ENCODE peak calls at places on chromosomes 5 and 9, in seven cellular contexts. Y is transverse colon, R is upper lobe of left lung, X is GM12878, V is A549, Q is stomach, L is ovary. N is an unnamed sample. For H3K9me3, the result is how much of the 10 kb centered on the place peaks cover.

GRCh38 chr9:272251-273213 is 57.9 kb downstream of the DOCK8 start:
- DNase-seq in Q (peak), Y (peak), L (no peak), V (no peak), R (peak), X (peak), N (peak)

GRCh38 chr9:35756743-35757526 is 2.9 kb upstream of the MSMP start:
- DNase-seq in R (peak), L (peak), X (no peak), Q (peak), Y (peak), V (peak), N (no peak)

GRCh38 chr5:124883686-124884085 is 137.2 kb upstream of the ZNF608 start:
- DNase-seq in L (no peak), Y (no peak), X (no peak), Q (no peak), V (no peak), R (no peak), N (no peak)

GRCh38 chr5:108461628-108462367 is 79.9 kb upstream of the FBXL17 start:
- DNase-seq in Q (no peak), L (no peak), Y (no peak), R (no peak), X (no peak), V (no peak), N (no peak)

GRCh38 chr5:81708889-81709288 is 42.0 kb downstream of the SSBP2 start:
- DNase-seq in Q (no peak), R (no peak), L (no peak), Y (no peak), X (no peak), V (no peak), N (no peak)

GRCh38 chr5:55520117-55520829 is 14.5 kb downstream of the PLPP1 start:
- DNase-seq in L (no peak), V (no peak), Q (no peak), X (no peak), R (no peak), Y (no peak), N (no peak)

GRCh38 chr5:1419476-1420210 is 25.6 kb downstream of the SLC6A3 start:
- DNase-seq in X (no peak), Y (no peak), Q (no peak), L (no peak), V (no peak), R (no peak), N (no peak)

GRCh38 chr9:69945671-69946141 is 97.9 kb upstream of the MAMDC2 start:
- DNase-seq in V (peak), Q (peak), R (peak), Y (peak), X (no peak), L (no peak), N (peak)

GRCh38 chr9:109699019-109699418 is 81.0 kb upstream of the PALM2AKAP2 start:
- DNase-seq in Q (no peak), R (no peak), V (no peak), X (no peak), Y (no peak), L (no peak), N (no peak)

GRCh38 chr5:40685191-40685590 is 5.5 kb downstream of the PTGER4 start:
- DNase-seq in Y (no peak), V (no peak), L (no peak), Q (no peak), X (no peak), R (no peak), N (no peak)

GRCh38 chr9:137305060-137305787 is 3.2 kb upstream of the NRARP start:
- DNase-seq in R (peak), L (peak), Q (peak), Y (peak), X (no peak), V (peak), N (no peak)

GRCh38 chr9:85610074-85610855 is 131.5 kb downstream of the AGTPBP1 start:
- DNase-seq in V (peak), R (no peak), Q (no peak), X (peak), Y (no peak), L (no peak), N (no peak)

GRCh38 chr5:140423609-140424008 is 22.0 kb downstream of the ANKHD1 start:
- DNase-seq in R (no peak), V (no peak), Y (no peak), Q (no peak), L (no peak), X (no peak), N (no peak)

GRCh38 chr5:134905246-134905996 is 490 bp downstream of the PCBD2 start:
- DNase-seq in L (peak), Y (peak), Q (peak), V (peak), X (peak), R (peak), N (peak)

GRCh38 chr9:96139592-96140251 is 162.3 kb downstream of the HSD17B3 start:
- DNase-seq in V (peak), L (peak), Y (peak), R (peak), X (no peak), Q (peak), N (peak)

GRCh38 chr5:119470105-119470763 is 17.9 kb downstream of the HSD17B4 start:
- DNase-seq in X (peak), R (no peak), V (no peak), L (no peak), Y (no peak), Q (no peak), N (no peak)

GRCh38 chr5:34008721-34009120 is 871 bp upstream of the AMACR start:
- DNase-seq in R (no peak), X (no peak), Y (no peak), Q (no peak), L (no peak), V (no peak), N (no peak)

GRCh38 chr9:134659688-134660131 is 18.1 kb downstream of the COL5A1 start:
- DNase-seq in Y (no peak), V (no peak), Q (no peak), L (peak), R (no peak), X (no peak), N (no peak)

GRCh38 chr5:56356121-56356875 is 123.2 kb upstream of the ANKRD55 start:
- DNase-seq in Q (no peak), V (no peak), X (no peak), Y (no peak), L (no peak), R (no peak), N (no peak)

GRCh38 chr5:82351754-82352145 is 73.6 kb upstream of the RPS23 start:
- DNase-seq in L (no peak), Y (no peak), V (peak), X (no peak), R (no peak), Q (no peak), N (no peak)

GRCh38 chr9:136394312-136395305 is 5.4 kb downstream of the SNAPC4 start:
- DNase-seq in L (no peak), X (no peak), R (no peak), Q (no peak), V (no peak), Y (no peak), N (no peak)

GRCh38 chr9:77447646-77448045 is 200.5 kb downstream of the GNA14 start:
- DNase-seq in L (no peak), R (no peak), Y (no peak), V (no peak), Q (no peak), X (no peak), N (no peak)

GRCh38 chr5:65989115-65989514 is 62.7 kb downstream of the ERBIN start:
- DNase-seq in X (no peak), Y (no peak), L (no peak), R (no peak), Q (no peak), V (no peak), N (no peak)

GRCh38 chr9:103183569-103184191 is 188.5 kb downstream of the CYLC2 start:
- DNase-seq in Y (no peak), X (no peak), V (peak), L (peak), Q (no peak), R (no peak), N (peak)

GRCh38 chr5:74546796-74547195 is 93.7 kb downstream of the ENC1 start:
- DNase-seq in V (no peak), R (no peak), Y (no peak), X (no peak), L (no peak), Q (no peak), N (no peak)

GRCh38 chr9:121233906-121234901 is 32.5 kb upstream of the RAB14 start:
- DNase-seq in Q (no peak), Y (no peak), R (peak), X (no peak), V (no peak), L (no peak), N (no peak)

GRCh38 chr9:103977163-103977562 is 116.9 kb upstream of the SMC2 start:
- DNase-seq in X (no peak), Q (no peak), R (no peak), L (no peak), V (no peak), Y (no peak), N (no peak)

GRCh38 chr9:120886490-120886967 is 9.5 kb upstream of the PHF19 start:
- DNase-seq in X (no peak), V (no peak), Q (no peak), L (no peak), Y (no peak), R (no peak), N (peak)

GRCh38 chr5:66779535-66779934 is 183.3 kb downstream of the MAST4 start:
- DNase-seq in L (no peak), Y (no peak), R (no peak), Q (no peak), V (no peak), X (no peak), N (no peak)

GRCh38 chr9:78685471-78685870 is 388.5 kb downstream of the PSAT1 start:
- DNase-seq in X (no peak), Y (no peak), L (no peak), Q (no peak), R (no peak), V (no peak), N (no peak)

GRCh38 chr5:17089690-17090089 is 127.7 kb upstream of the BASP1 start:
- DNase-seq in Q (no peak), R (no peak), X (no peak), L (no peak), Y (no peak), V (no peak), N (no peak)

GRCh38 chr5:3310551-3311340 is 284.9 kb upstream of the IRX1 start:
- DNase-seq in Q (no peak), L (no peak), R (no peak), V (no peak), X (no peak), Y (no peak), N (no peak)

GRCh38 chr5:21152611-21153010 is 1164.6 kb upstream of the CDH18 start:
- DNase-seq in R (no peak), V (peak), L (no peak), Q (no peak), X (no peak), Y (no peak), N (no peak)

GRCh38 chr5:40071870-40072269 is 607.8 kb upstream of the PTGER4 start:
- DNase-seq in Y (no peak), X (no peak), Q (no peak), R (no peak), L (no peak), V (peak), N (no peak)

GRCh38 chr5:88287846-88288588 is 19.4 kb upstream of the TMEM161B start:
- DNase-seq in R (no peak), X (no peak), V (no peak), Y (no peak), L (no peak), Q (no peak), N (no peak)

GRCh38 chr9:130835441-130836298 is 616 bp downstream of the ABL1 start:
- DNase-seq in Q (peak), V (peak), X (no peak), L (peak), Y (peak), R (no peak), N (no peak)

GRCh38 chr5:20601678-20602100 is 613.7 kb upstream of the CDH18 start:
- DNase-seq in L (no peak), V (peak), X (no peak), R (no peak), Y (no peak), Q (no peak), N (no peak)

GRCh38 chr9:125476645-125477044 is 215.0 kb downstream of the GAPVD1 start:
- DNase-seq in R (no peak), V (no peak), X (no peak), L (no peak), Q (no peak), Y (no peak), N (no peak)

GRCh38 chr9:125475385-125475784 is 213.8 kb downstream of the GAPVD1 start:
- DNase-seq in L (no peak), X (no peak), Y (no peak), Q (peak), V (no peak), R (peak), N (no peak)

GRCh38 chr9:125470767-125471580 is 209.3 kb downstream of the GAPVD1 start:
- DNase-seq in R (no peak), Y (no peak), X (no peak), Q (no peak), V (no peak), L (no peak), N (no peak)

GRCh38 chr9:125472562-125472925 is 210.9 kb downstream of the GAPVD1 start:
- DNase-seq in Y (no peak), V (no peak), Q (no peak), L (no peak), R (no peak), X (no peak), N (no peak)

DNA sequence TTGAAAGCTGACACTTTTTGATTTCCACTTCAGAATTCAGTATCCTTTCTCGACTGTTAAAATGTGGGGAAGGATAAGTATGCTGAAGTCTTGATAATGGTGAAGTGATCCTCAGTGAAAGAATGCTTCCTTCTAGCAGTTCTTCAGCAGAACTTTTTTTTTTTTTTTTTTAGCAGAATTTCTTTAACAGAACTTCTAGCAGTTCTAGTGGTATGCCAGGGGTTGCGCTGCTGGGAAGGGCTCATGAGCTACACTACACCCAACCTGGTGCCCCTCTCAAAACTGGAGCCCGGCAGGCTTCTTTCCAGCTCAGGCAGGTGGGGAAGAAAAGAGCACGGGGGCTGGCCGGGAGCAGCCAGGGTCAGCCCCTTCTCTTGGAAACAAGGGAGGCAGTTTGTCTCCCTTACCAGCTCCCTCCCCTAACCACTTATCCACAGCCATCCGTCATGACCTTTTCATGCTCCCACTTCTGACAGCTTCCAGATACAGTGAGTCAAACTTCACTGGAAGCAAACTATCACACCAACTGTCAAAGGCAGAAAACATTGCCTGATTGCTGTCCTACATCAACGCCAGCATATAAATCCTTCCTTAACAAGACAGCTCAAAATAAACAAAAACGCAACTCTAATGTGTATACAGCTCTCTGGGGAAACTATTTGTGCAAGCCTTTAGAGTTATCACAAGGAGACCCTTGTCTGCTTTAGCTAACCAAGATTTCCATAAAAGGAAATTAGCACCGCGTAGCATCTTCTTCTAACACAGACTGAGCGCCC is 211.5 kb downstream of the GAPVD1 start:
- DNase-seq in Q (no peak), X (no peak), R (peak), L (peak), Y (no peak), V (no peak), N (no peak)
- TF ChIP-seq EP300 in Q (no peak), X (no peak), R (peak), L (no peak), Y (no peak), V (no peak), N (no peak)

DNA sequence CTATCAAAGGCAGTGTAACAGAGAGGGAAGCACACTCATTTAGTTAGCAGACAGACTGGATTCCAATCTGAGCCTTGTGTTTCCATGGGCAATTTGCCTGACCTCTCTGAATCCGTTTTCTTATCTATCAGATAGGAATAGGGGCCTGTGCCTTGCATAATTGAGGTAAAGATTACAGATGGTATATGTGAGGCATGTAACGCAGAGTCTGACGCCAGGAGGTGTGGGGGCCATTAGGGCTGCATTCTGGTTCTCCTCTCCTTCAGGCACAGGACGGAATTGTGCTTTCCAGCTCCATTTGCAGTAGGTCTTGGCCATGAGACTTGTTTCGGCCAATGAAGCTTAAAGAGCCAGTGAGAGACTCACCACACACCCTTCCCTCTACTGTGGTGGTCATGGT is 97.6 kb downstream of the FRMD3 start:
- DNase-seq in R (no peak), V (no peak), Y (no peak), Q (peak), L (no peak), X (no peak), N (no peak)
- H3K4me3 ChIP-seq in R (no peak), V (no peak), Y (no peak), Q (no peak), L (no peak), X (no peak), N (no peak)

GRCh38 chr9:92850898-92851297 is 26.9 kb downstream of the ZNF484 start:
- DNase-seq in V (peak), Y (no peak), L (no peak), R (no peak), X (no peak), Q (no peak), N (no peak)

DNA sequence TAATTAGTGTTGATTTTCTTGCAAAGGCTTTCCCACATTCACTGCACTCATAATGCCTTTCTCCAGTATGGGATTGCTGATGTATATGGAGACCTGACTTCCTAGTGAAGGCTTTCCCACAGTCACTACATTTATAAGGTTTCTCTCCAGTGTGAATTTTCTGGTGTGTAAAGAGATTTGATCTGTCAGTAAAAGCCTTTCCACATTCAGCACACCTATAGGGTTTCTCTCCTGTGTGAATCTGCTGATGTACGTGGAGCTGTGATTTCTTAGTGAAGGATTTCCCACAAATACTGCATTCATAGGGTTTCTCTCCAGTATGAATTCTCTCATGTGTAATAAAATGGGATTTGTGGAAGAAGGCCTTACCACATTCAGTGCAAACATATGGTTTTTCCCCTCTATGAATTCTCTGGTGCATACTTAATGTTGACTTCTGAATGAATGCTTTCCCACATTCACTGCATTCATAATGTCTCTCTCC is 31.1 kb downstream of the ZNF484 start:
- DNase-seq in Q (no peak), R (no peak), X (no peak), L (no peak), V (peak), Y (no peak), N (no peak)
- H3K9me3 ChIP-seq in Q (half or more), R (half or more), X (under half), L (under half), V (half or more), Y (half or more), N (half or more)

GRCh38 chr5:32217886-32218396 is 43.8 kb upstream of the GOLPH3 start:
- DNase-seq in Q (no peak), V (no peak), L (no peak), Y (peak), R (no peak), X (no peak), N (no peak)
- TF ChIP-seq EP300 in Q (peak), V (no peak), L (no peak), Y (peak), R (no peak), X (no peak), N (peak)

DNA sequence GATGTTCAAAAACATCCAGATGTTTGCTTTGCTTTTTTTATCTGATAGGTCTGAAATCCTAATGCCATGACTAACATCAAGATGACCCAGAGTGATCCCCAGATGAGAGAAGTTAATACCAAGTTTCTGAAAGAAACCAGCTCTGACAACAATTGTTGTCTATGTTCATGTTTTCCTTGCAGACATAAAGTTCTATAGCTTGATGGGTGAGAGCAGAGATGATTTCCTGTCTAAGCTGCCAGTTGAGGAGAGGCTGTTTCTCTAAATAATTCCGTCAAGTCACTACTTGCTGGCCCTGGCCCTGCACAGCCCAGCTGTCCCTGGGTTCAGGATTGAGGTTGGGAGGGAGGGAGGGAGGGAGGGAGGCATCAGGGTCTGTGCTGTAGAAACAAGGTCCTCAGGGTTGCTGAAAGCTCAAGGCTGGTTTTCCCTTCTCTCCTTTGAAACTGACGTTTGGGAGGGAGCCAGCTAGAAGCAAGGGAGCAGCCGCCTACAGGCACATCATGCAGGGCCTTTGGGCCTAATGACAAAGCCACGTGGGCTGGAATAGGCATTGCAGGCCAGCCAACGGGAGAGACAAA is 3.9 kb downstream of the SPARC start:
- DNase-seq in V (no peak), Y (no peak), R (no peak), X (no peak), L (no peak), Q (no peak), N (no peak)
- H3K4me3 ChIP-seq in V (no peak), Y (no peak), R (peak), X (no peak), L (no peak), Q (peak), N (no peak)

DNA sequence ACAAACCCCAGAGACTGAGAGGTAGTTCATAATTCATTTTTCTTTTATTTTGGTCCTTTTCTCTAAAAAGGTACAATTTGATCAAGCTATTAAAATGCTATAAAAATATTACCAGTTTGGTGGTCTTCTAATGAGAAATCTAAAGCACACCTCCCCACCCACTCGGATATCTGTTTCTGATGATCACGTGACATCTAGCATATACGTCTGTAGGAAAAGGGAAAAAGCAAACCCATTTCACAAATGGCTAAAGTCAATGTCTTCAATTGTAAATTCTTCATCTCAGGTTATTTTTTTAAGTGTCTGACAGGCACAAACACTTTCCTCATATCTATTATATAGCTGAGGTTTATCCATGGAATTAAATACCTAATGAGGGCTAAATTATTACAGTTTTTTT is 18.9 kb downstream of the ZNF354A start:
- DNase-seq in R (no peak), V (no peak), X (no peak), L (no peak), Q (no peak), Y (no peak), N (no peak)
- H3K9me3 ChIP-seq in R (half or more), V (half or more), X (under half), L (under half), Q (half or more), Y (half or more), N (under half)

GRCh38 chr5:123199527-123199926 is 110.5 kb downstream of the PRDM6 start:
- DNase-seq in X (no peak), V (no peak), Q (no peak), Y (no peak), R (no peak), L (no peak), N (no peak)
- TF ChIP-seq EP300 in X (no peak), V (no peak), Q (no peak), Y (no peak), R (no peak), L (no peak), N (no peak)

N was measured in tibial nerve.